ENCODE peak calls at places on chromosomes 5 and 9, in six cellular contexts. V is GM23338, I is stomach, B is sigmoid colon, P is breast epithelium, K is K562. M is an unnamed sample.

GRCh38 chr9:111789881-111790280 is 4.9 kb downstream of the SHOC1 start:
- DNase-seq in I (no peak), V (no peak), B (no peak), K (no peak), P (no peak), M (no peak)

GRCh38 chr5:139787568-139788293 is 7.9 kb upstream of the PSD2 start:
- DNase-seq in V (peak), I (peak), P (peak), B (peak), K (peak), M (peak)

GRCh38 chr9:131276107-131276888 is at the start of gene FAM78A:
- DNase-seq in P (no peak), B (no peak), K (peak), V (peak), I (peak), M (no peak)

GRCh38 chr9:38761334-38761733 is 41.4 kb upstream of the FAM240B start:
- DNase-seq in P (no peak), K (no peak), B (no peak), V (peak), I (no peak), M (no peak)

GRCh38 chr9:18365651-18366050 is 108.3 kb upstream of the ADAMTSL1 start:
- DNase-seq in B (no peak), V (no peak), K (no peak), I (no peak), P (no peak), M (no peak)

GRCh38 chr5:133149333-133149732 is 97.5 kb downstream of the HSPA4 start:
- DNase-seq in B (no peak), V (no peak), K (no peak), P (no peak), I (no peak), M (no peak)

GRCh38 chr5:15263942-15264341 is 236.0 kb upstream of the FBXL7 start:
- DNase-seq in K (no peak), I (no peak), V (peak), P (no peak), B (no peak), M (no peak)

GRCh38 chr5:77353251-77353650 is 138.9 kb downstream of the WDR41 start:
- DNase-seq in I (no peak), K (no peak), P (no peak), V (no peak), B (no peak), M (no peak)

GRCh38 chr9:125561497-125562148 is 145.4 kb downstream of the MAPKAP1 start:
- DNase-seq in P (no peak), K (no peak), V (no peak), B (no peak), I (no peak), M (no peak)

GRCh38 chr9:100573655-100574260 is 4.1 kb upstream of the CAVIN4 start:
- DNase-seq in B (no peak), K (no peak), V (no peak), P (no peak), I (no peak), M (no peak)

GRCh38 chr5:142053434-142054253 is 40.8 kb upstream of the GNPDA1 start:
- DNase-seq in V (no peak), K (peak), I (no peak), P (no peak), B (no peak), M (no peak)

GRCh38 chr5:76732405-76733048 is 16.6 kb downstream of the F2R start:
- DNase-seq in B (no peak), V (no peak), I (no peak), K (no peak), P (no peak), M (no peak)

GRCh38 chr5:55913396-55914140 is 62.4 kb downstream of the IL31RA start:
- DNase-seq in I (no peak), V (no peak), B (no peak), P (no peak), K (no peak), M (no peak)

GRCh38 chr5:151550146-151550545 is 41.0 kb downstream of the FAT2 start:
- DNase-seq in I (no peak), P (no peak), V (no peak), B (no peak), K (no peak), M (no peak)

GRCh38 chr9:23842531-23843129 is 16.6 kb upstream of the ELAVL2 start:
- DNase-seq in B (no peak), K (no peak), I (no peak), P (no peak), V (peak), M (no peak)

GRCh38 chr5:32170303-32171170 is 3.6 kb downstream of the GOLPH3 start:
- DNase-seq in B (no peak), P (no peak), V (no peak), I (no peak), K (no peak), M (no peak)

GRCh38 chr5:135147294-135148090 is 113.5 kb upstream of the PITX1 start:
- DNase-seq in I (no peak), B (no peak), K (no peak), P (no peak), V (no peak), M (no peak)

GRCh38 chr5:100855940-100856339 is 47.1 kb downstream of the ST8SIA4 start:
- DNase-seq in B (no peak), V (no peak), P (no peak), I (no peak), K (no peak), M (no peak)

GRCh38 chr9:136426787-136427186 is 12.9 kb downstream of the INPP5E start:
- DNase-seq in P (no peak), I (no peak), B (no peak), K (no peak), V (no peak), M (peak)

GRCh38 chr9:134626141-134626423 is 15.5 kb upstream of the COL5A1 start:
- DNase-seq in K (no peak), P (peak), I (no peak), V (no peak), B (no peak), M (no peak)

GRCh38 chr5:109409061-109409843 is 522 bp downstream of the PJA2 start:
- DNase-seq in V (peak), I (peak), K (peak), B (peak), P (peak), M (peak)

GRCh38 chr5:98349251-98349989 is 424.0 kb upstream of the RGMB start:
- DNase-seq in B (no peak), V (peak), I (no peak), P (no peak), K (peak), M (no peak)

GRCh38 chr9:113545068-113545467 is 81.5 kb downstream of the RGS3 start:
- DNase-seq in B (peak), I (no peak), K (no peak), P (no peak), V (no peak), M (peak)

GRCh38 chr9:92640398-92641091 is 29.4 kb downstream of the IPPK start:
- DNase-seq in K (no peak), V (no peak), B (peak), P (no peak), I (peak), M (peak)

GRCh38 chr9:726005-726404 is 115.5 kb upstream of the DMRT1 start:
- DNase-seq in I (no peak), V (peak), B (peak), K (no peak), P (no peak), M (no peak)

GRCh38 chr5:58491216-58491892 is at the start of gene GAPT:
- DNase-seq in B (no peak), I (no peak), P (no peak), V (no peak), K (no peak), M (no peak)

GRCh38 chr9:123679330-123679987 is 250.5 kb downstream of the DENND1A start:
- DNase-seq in I (no peak), P (no peak), B (no peak), K (no peak), V (no peak), M (no peak)

GRCh38 chr5:178246736-178247135 is 14.1 kb upstream of the PHYKPL start:
- DNase-seq in I (no peak), V (no peak), P (no peak), K (no peak), B (no peak), M (no peak)
- TF ChIP-seq POLR2AphosphoS5 in I (no peak), V (no peak), P (no peak), K (no peak), B (no peak), M (no peak)

GRCh38 chr9:89310486-89311345 is at the start of gene CKS2:
- DNase-seq in B (peak), P (peak), I (peak), K (peak), V (peak), M (peak)
- TF ChIP-seq CTCF in B (no peak), P (no peak), I (no peak), K (no peak), V (no peak), M (no peak)

GRCh38 chr9:109908459-109909390 is 128.7 kb downstream of the PALM2AKAP2 start:
- DNase-seq in P (no peak), I (no peak), K (no peak), V (no peak), B (no peak), M (no peak)

GRCh38 chr9:109905472-109905871 is 125.5 kb downstream of the PALM2AKAP2 start:
- DNase-seq in K (no peak), P (no peak), I (no peak), V (no peak), B (no peak), M (no peak)

GRCh38 chr9:109906766-109907382 is 126.9 kb downstream of the PALM2AKAP2 start:
- DNase-seq in B (no peak), I (no peak), K (no peak), P (no peak), V (no peak), M (no peak)

GRCh38 chr9:109907400-109907799 is 127.4 kb downstream of the PALM2AKAP2 start:
- DNase-seq in B (no peak), I (no peak), V (no peak), P (no peak), K (no peak), M (no peak)

GRCh38 chr9:109907810-109908458 is 127.9 kb downstream of the PALM2AKAP2 start:
- DNase-seq in V (no peak), K (no peak), P (no peak), B (no peak), I (no peak), M (no peak)
- TF ChIP-seq POLR2AphosphoS5 in V (no peak), K (no peak), P (no peak), B (no peak), I (no peak), M (no peak)

GRCh38 chr9:15510789-15511575 is at the start of gene PSIP1:
- DNase-seq in B (peak), V (peak), P (peak), I (peak), K (peak), M (peak)
- TF ChIP-seq CTCF in B (peak), V (no peak), P (peak), I (no peak), K (no peak), M (no peak)

GRCh38 chr5:143593723-143594122 is 190.2 kb upstream of the NR3C1 start:
- DNase-seq in V (no peak), I (no peak), P (no peak), K (no peak), B (no peak), M (no peak)

GRCh38 chr5:143596824-143597223 is 193.3 kb upstream of the NR3C1 start:
- DNase-seq in I (no peak), V (no peak), K (no peak), P (no peak), B (no peak), M (no peak)

GRCh38 chr5:143592648-143593047 is 189.2 kb upstream of the NR3C1 start:
- DNase-seq in P (no peak), V (no peak), K (no peak), B (no peak), I (no peak), M (no peak)

GRCh38 chr5:143596500-143596820 is 193.0 kb upstream of the NR3C1 start:
- DNase-seq in B (no peak), I (no peak), P (no peak), V (no peak), K (no peak), M (no peak)

DNA sequence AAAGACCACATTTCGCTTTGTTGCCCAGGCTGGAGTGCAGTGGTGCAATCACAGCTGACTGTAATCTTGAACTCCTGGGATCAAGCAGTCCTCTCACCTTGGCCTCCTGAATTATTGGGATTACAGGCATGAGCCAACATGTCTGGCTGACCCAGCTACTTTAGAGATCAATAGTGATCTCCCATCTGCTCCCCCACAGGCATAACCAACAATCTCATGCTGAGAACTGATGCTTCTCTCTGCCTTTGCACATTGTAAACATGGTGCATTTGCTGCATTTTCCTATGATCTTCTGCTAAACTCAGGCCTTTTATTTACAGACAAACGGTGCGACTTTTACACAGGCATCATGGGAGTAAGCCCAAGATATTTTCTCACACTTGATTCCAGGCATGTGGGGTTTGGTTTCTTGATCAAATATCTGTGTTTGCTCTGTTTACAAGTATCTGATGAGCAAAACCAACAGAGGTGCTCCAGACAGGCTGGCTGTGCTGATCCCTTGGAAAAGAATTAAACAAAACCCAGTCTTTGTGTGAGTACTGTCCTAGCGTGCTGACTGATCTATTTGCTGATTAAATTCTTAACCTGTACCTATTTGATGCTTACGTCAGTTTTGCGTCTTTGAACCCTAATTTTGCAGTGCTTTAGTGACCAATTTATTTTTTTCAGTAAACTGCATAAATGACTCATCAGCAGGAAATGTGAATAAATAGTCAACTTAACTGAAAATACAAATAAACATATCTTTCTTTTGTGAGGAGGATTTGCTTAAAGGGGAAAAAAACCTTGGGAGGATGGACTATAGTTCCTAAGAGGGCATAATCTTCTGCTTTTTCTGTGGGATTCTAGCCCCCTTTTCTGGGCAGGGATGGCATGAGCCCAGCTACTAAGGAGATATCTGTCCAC is 191.7 kb upstream of the NR3C1 start:
- DNase-seq in K (no peak), V (no peak), I (no peak), B (no peak), P (no peak), M (no peak)
- TF ChIP-seq POLR2AphosphoS5 in K (no peak), V (no peak), I (no peak), B (no peak), P (no peak), M (no peak)

GRCh38 chr5:149262315-149262714 is 9.3 kb upstream of the AFAP1L1 start:
- DNase-seq in I (no peak), V (no peak), B (no peak), K (no peak), P (no peak), M (no peak)
- TF ChIP-seq CTCF in I (no peak), V (no peak), B (no peak), K (no peak), P (no peak), M (no peak)

DNA sequence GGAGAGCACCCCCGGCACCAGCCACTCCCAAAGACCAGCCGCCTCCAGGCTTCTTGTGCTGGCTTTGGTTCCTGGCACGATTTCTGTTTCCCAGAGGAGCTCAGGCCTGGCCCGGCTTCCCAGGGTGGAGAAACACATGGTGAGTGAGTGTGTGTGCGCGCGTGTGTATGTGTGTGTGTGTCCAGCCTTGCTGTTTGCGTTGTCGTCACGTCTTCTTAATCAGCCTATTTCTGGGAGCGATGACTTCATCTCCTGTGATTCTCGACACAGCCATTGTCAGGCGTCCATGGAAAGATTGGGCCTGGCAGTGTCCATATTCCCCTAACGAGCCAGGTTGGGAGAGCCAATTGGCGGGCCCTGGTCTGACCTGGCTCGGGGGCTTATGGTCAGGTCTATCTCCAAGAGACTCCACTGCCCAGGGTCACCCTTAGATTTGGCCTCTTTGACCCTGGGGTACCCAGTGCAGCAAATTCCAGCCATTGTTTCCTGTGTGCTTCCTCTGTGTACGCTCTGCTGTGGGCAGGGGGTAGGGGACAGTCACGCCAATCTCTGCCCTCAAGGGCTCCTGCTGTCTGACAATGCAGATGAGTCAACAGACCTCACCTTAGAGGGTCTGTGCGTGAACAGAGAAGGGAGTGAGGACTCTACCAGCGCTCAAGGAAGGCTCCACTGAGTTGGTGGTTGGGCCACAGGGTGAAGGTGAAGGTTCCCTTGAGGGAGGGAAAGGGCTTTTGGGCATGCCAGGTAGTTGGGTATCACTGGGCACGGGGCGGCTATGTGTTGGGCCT is 73.8 kb downstream of the DAB2IP start:
- DNase-seq in I (peak), V (no peak), P (peak), B (peak), K (no peak), M (peak)
- TF ChIP-seq POLR2AphosphoS5 in I (peak), V (no peak), P (peak), B (peak), K (no peak), M (peak)

GRCh38 chr9:98236881-98237487 is 18.5 kb downstream of the TBC1D2 start:
- DNase-seq in V (no peak), B (peak), K (no peak), P (no peak), I (no peak), M (no peak)

GRCh38 chr9:98240475-98240874 is 15.0 kb downstream of the TBC1D2 start:
- DNase-seq in V (no peak), P (no peak), K (peak), B (peak), I (no peak), M (no peak)

DNA sequence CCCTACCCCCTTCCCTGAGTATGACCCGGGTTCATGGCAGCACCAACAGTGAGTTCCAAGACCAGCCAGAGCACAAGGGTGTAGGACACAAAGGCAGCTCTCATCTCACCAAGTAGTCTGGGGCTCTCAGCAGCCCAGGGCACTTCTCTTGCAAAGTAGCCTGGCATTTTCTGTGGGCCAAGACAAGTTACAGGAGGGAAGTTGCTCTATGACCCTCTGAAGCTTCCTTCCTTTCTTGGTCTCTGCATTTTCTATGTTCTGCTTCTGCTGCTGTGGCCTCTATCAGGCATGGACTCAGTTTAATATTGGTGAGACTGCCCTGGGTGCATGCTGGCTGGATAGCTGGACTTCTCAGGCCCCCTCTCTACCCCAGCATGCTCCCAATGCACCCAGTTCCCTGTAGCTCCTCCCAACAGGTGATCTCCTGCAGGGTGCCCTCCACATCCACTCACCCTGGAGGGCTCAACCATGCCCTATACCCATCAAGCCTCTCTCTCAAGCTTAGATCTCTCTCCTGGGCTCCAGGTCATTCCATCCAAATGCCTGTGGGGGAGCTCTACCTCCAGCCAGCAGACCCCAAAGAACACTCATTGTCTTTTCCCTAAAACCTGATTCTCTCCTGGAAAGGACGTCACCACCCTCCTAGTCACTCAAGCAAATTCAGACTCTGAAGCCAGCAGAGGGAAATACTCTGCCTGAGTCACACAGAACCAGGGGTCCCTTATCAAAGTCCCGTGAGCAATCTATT is 13.9 kb downstream of the TBC1D2 start:
- DNase-seq in V (peak), K (peak), P (no peak), I (no peak), B (peak), M (no peak)
- TF ChIP-seq CTCF in V (peak), K (peak), P (no peak), I (no peak), B (no peak), M (no peak)